ENCODE peak calls at places on chromosome 16, in six cellular contexts. T is HTR-8/SVneo, B is non-pigmented ciliary epithelial cell, J is Right ventricle myocardium superior, W is RPMI7951, R is T-cell. I is an unnamed sample.

GRCh38 chr16:70638814-70639792 is 7.3 kb upstream of the IL34 start:
- DNase-seq in R (no peak), W (peak), T (no peak), J (no peak), B (no peak), I (peak)

GRCh38 chr16:87160218-87160617 is 157.0 kb downstream of the C16orf95 start:
- DNase-seq in J (no peak), T (no peak), B (no peak), R (no peak), W (peak), I (no peak)

GRCh38 chr16:89073346-89074221 is 20.1 kb upstream of the ACSF3 start:
- DNase-seq in J (no peak), W (no peak), R (no peak), B (no peak), T (no peak), I (no peak)

GRCh38 chr16:25270577-25270976 is 12.9 kb upstream of the ZKSCAN2 start:
- DNase-seq in R (no peak), W (no peak), B (no peak), T (no peak), J (no peak), I (no peak)

GRCh38 chr16:46914556-46915201 is 30.5 kb downstream of the GPT2 start:
- DNase-seq in T (no peak), J (no peak), R (no peak), W (no peak), B (no peak), I (no peak)

GRCh38 chr16:57535680-57536305 is 578 bp downstream of the CCDC102A start:
- DNase-seq in W (peak), R (peak), T (peak), J (peak), B (peak), I (peak)

GRCh38 chr16:69270831-69271230 is 40.3 kb upstream of the VPS4A start:
- DNase-seq in J (no peak), T (no peak), B (no peak), W (no peak), R (no peak), I (no peak)

GRCh38 chr16:69848635-69849545 is 86.8 kb downstream of the WWP2 start:
- DNase-seq in B (peak), R (no peak), W (peak), J (peak), T (peak), I (peak)

GRCh38 chr16:19524866-19525723 is 1.4 kb downstream of the CCP110 start:
- DNase-seq in B (no peak), T (no peak), J (no peak), R (no peak), W (no peak), I (no peak)

GRCh38 chr16:76456016-76456415 is 178.8 kb downstream of the CNTNAP4 start:
- DNase-seq in T (no peak), W (no peak), J (no peak), R (no peak), B (no peak), I (no peak)

GRCh38 chr16:81645925-81646324 is 133.2 kb upstream of the PLCG2 start:
- DNase-seq in T (no peak), R (no peak), W (no peak), J (no peak), B (no peak), I (no peak)

GRCh38 chr16:920722-921121 is 50.1 kb downstream of the LMF1 start:
- DNase-seq in W (no peak), J (peak), T (no peak), R (no peak), B (no peak), I (no peak)

GRCh38 chr16:4345439-4346204 is 5.5 kb downstream of the PAM16 start:
- DNase-seq in T (no peak), B (no peak), R (no peak), J (no peak), W (no peak), I (no peak)

GRCh38 chr16:71287903-71288302 is 1.3 kb downstream of the CMTR2 start:
- DNase-seq in T (no peak), B (no peak), J (no peak), R (no peak), W (no peak), I (no peak)

GRCh38 chr16:22191966-22192260 is 14.2 kb upstream of the EEF2K start:
- DNase-seq in T (no peak), R (peak), W (no peak), B (no peak), J (no peak), I (peak)

GRCh38 chr16:733382-734207 is 6.7 kb downstream of the HAGHL start:
- DNase-seq in B (no peak), R (no peak), W (no peak), T (no peak), J (no peak), I (no peak)

GRCh38 chr16:66881014-66881417 is 701 bp downstream of the PDP2 start:
- DNase-seq in B (no peak), W (no peak), R (no peak), T (no peak), J (no peak), I (no peak)

GRCh38 chr16:424033-424622 is 1.3 kb upstream of the RAB11FIP3 start:
- DNase-seq in J (no peak), T (peak), W (peak), B (peak), R (no peak), I (peak)

GRCh38 chr16:85312642-85313540 is 200.6 kb upstream of the CIBAR2 start:
- DNase-seq in T (no peak), R (no peak), B (no peak), J (peak), W (no peak), I (no peak)

GRCh38 chr16:49952386-49952785 is 72.6 kb upstream of the CNEP1R1 start:
- DNase-seq in J (no peak), R (no peak), W (peak), T (peak), B (no peak), I (no peak)

GRCh38 chr16:566475-567361 is at the start of gene NHLRC4:
- DNase-seq in J (peak), W (peak), T (peak), R (peak), B (no peak), I (peak)

GRCh38 chr16:6797223-6797622 is 535.4 kb upstream of the RBFOX1 start:
- DNase-seq in B (no peak), W (no peak), T (no peak), J (no peak), R (no peak), I (no peak)

GRCh38 chr16:67279296-67280089 is at the start of gene PLEKHG4:
- DNase-seq in J (peak), B (no peak), W (peak), T (no peak), R (peak), I (peak)

GRCh38 chr16:85733155-85733838 is 17.6 kb downstream of the C16orf74 start:
- DNase-seq in R (no peak), B (no peak), W (no peak), J (peak), T (no peak), I (no peak)

GRCh38 chr16:10923650-10924214 is 18.5 kb downstream of the DEXI start:
- DNase-seq in J (peak), R (no peak), W (no peak), T (no peak), B (no peak), I (peak)

GRCh38 chr16:27217256-27217655 is 13.9 kb downstream of the KDM8 start:
- DNase-seq in T (no peak), W (no peak), J (peak), R (no peak), B (peak), I (no peak)

GRCh38 chr16:88541831-88542230 is 28.4 kb upstream of the ZC3H18 start:
- DNase-seq in T (no peak), B (no peak), J (no peak), W (no peak), R (no peak), I (no peak)

GRCh38 chr16:74297296-74297665 is 667 bp downstream of the PSMD7 start:
- DNase-seq in B (no peak), R (peak), T (peak), W (peak), J (no peak), I (no peak)

I was measured in ovary.